ENCODE peak calls at places on chromosome 2, in four cellular contexts. Z, J, R and Q are unnamed samples.

GRCh38 chr2:181977661-181978350 is 7.8 kb upstream of the PPP1R1C start:
- DNase-seq in Z (no peak), J (no peak), R (no peak), Q (no peak)

GRCh38 chr2:121662651-121663050 is 13.4 kb upstream of the CLASP1 start:
- DNase-seq in Z (no peak), J (no peak), R (no peak), Q (no peak)

GRCh38 chr2:68764781-68765385 is 30.3 kb downstream of the ARHGAP25 start:
- DNase-seq in Z (no peak), J (no peak), R (no peak), Q (no peak)

GRCh38 chr2:128367601-128368359 is 49.1 kb upstream of the HS6ST1 start:
- DNase-seq in Z (no peak), J (no peak), R (no peak), Q (peak)

GRCh38 chr2:37786854-37787253 is 115.4 kb upstream of the CDC42EP3 start:
- DNase-seq in Z (no peak), J (no peak), R (no peak), Q (peak)

GRCh38 chr2:46848446-46848845 is 67.2 kb downstream of the MCFD2 start:
- DNase-seq in Z (no peak), J (no peak), R (no peak), Q (no peak)

GRCh38 chr2:238724728-238725127 is 123.2 kb upstream of the TWIST2 start:
- DNase-seq in Z (no peak), J (no peak), R (no peak), Q (no peak)

GRCh38 chr2:96933528-96933927 is 52.9 kb downstream of the FAM178B start:
- DNase-seq in Z (no peak), J (no peak), R (no peak), Q (no peak)

GRCh38 chr2:39778775-39779751 is at the start of gene THUMPD2:
- DNase-seq in Z (peak), J (peak), R (peak), Q (peak)

GRCh38 chr2:241071677-241072111 is 30.4 kb downstream of the MTERF4 start:
- DNase-seq in Z (no peak), J (no peak), R (no peak), Q (no peak)

GRCh38 chr2:40113272-40113671 is 334.2 kb upstream of the THUMPD2 start:
- DNase-seq in Z (no peak), J (no peak), R (no peak), Q (no peak)

GRCh38 chr2:28233070-28233718 is 159.5 kb upstream of the FOSL2 start:
- DNase-seq in Z (no peak), J (peak), R (no peak), Q (no peak)

GRCh38 chr2:11573418-11574175 is 39.8 kb downstream of the GREB1 start:
- DNase-seq in Z (no peak), J (no peak), R (no peak), Q (no peak)

GRCh38 chr2:3708576-3708975 is 5.2 kb downstream of the DCDC2C start:
- DNase-seq in Z (no peak), J (no peak), R (no peak), Q (no peak)

GRCh38 chr2:29606105-29606871 is 315.1 kb downstream of the ALK start:
- DNase-seq in Z (no peak), J (no peak), R (no peak), Q (no peak)

GRCh38 chr2:198873771-198874501 is 583.8 kb downstream of the SATB2 start:
- DNase-seq in Z (no peak), J (no peak), R (no peak), Q (no peak)

GRCh38 chr2:176398783-176399182 is 129.5 kb downstream of the MTX2 start:
- DNase-seq in Z (no peak), J (no peak), R (no peak), Q (no peak)

GRCh38 chr2:201483337-201483736 is 31.8 kb downstream of the STRADB start:
- DNase-seq in Z (no peak), J (no peak), R (no peak), Q (no peak)

GRCh38 chr2:60520477-60520876 is 33.0 kb downstream of the BCL11A start:
- DNase-seq in Z (no peak), J (no peak), R (no peak), Q (no peak)

GRCh38 chr2:46460991-46461715 is 18.2 kb upstream of the TMEM247 start:
- DNase-seq in Z (peak), J (peak), R (peak), Q (peak)

GRCh38 chr2:19673213-19673791 is 228.5 kb downstream of the TTC32 start:
- DNase-seq in Z (no peak), J (no peak), R (no peak), Q (peak)

GRCh38 chr2:204795156-204795555 is 249.9 kb downstream of the PARD3B start:
- DNase-seq in Z (no peak), J (no peak), R (no peak), Q (no peak)

GRCh38 chr2:63186331-63186730 is 135.7 kb downstream of the OTX1 start:
- DNase-seq in Z (no peak), J (no peak), R (no peak), Q (no peak)

GRCh38 chr2:68799615-68800400 is 65.2 kb downstream of the ARHGAP25 start:
- DNase-seq in Z (no peak), J (no peak), R (no peak), Q (peak)

DNA sequence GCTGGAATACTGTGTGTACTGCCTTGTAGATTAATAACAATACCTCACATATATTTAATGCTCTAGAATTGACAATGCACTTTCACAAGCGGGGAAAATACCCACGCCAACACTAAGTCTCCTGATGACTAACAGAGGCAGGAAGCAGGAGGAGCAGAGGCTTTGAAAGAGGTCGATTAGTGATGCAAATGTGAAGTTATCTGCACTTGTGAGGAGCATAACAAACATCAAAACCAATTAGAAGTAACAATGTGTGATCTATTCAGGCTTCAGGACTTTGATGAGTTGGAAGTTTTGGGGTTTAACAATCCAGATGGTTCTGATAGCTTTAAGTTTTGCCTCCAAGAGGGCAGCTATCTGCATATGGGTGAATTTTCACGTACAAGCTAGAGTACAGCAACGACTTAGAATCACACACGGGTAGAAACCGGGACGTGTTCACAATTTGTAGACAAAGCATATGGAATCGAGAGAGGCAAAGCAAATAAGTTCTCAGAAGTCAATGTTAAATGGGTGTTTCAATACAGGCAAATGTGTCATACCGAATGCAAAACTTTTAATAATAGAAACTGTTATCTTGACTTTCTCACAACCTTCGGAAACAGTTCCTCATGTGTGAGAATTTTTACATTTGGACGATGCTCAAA is 114.5 kb downstream of the METTL8 start:
- DNase-seq in Z (peak), J (no peak), R (peak), Q (no peak)
- H3K27ac ChIP-seq in Z (peak), J (no peak), R (peak), Q (no peak)

DNA sequence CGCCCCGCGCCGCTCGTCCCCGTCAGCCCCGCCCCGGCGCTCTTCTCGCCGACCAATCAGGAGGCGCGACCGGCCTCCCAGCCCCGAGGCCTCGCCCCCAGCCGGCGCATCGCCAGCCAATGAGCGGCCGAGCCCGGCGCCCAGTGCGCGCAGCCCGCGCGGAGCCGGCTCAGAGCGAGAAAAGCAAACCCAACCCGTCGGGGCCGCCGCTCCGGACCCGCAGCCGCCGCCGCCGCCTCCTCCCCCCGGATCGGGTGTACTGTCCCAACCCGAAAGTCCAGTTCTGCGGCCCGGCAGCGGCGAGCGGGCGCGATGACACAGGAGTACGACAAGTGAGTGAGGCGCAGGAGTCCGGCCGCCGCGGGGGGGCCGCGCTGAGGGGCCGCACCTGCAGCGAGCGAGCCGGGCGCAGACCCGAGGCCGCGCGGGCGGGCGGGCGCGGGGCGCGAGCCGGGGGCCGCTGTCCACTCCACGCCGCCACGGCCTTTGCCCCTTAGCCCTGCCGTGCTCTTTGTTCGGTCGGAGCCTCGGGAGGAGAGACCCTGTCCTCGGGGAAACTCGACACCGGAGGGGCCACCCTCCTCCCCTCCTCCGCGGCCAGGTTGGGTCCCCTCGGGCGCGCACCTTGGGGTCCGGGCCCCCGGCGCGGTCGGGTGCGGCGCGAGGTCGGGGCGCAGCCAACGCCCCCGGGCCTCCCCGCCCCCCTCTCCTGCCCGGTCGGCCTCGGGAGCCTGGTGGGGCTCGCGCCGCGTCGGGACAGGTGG is at the start of gene GRHL1:
- DNase-seq in Z (peak), J (peak), R (peak), Q (peak)
- H3K27ac ChIP-seq in Z (peak), J (no peak), R (no peak), Q (peak)

GRCh38 chr2:184597571-184597980 is 753 bp upstream of the ZNF804A start:
- DNase-seq in Z (no peak), J (peak), R (peak), Q (no peak)
- H3K27ac ChIP-seq in Z (no peak), J (peak), R (no peak), Q (no peak)

GRCh38 chr2:219001100-219001576 is 7.9 kb upstream of the CRYBA2 start:
- DNase-seq in Z (no peak), J (no peak), R (no peak), Q (no peak)
- H3K27ac ChIP-seq in Z (no peak), J (peak), R (no peak), Q (peak)

GRCh38 chr2:202780514-202781021 is 91.0 kb downstream of the ICA1L start:
- DNase-seq in Z (no peak), J (no peak), R (no peak), Q (no peak)

GRCh38 chr2:202786792-202787191 is 84.8 kb downstream of the ICA1L start:
- DNase-seq in Z (no peak), J (no peak), R (no peak), Q (no peak)

GRCh38 chr2:202778217-202778616 is 93.3 kb downstream of the ICA1L start:
- DNase-seq in Z (no peak), J (no peak), R (no peak), Q (no peak)

DNA sequence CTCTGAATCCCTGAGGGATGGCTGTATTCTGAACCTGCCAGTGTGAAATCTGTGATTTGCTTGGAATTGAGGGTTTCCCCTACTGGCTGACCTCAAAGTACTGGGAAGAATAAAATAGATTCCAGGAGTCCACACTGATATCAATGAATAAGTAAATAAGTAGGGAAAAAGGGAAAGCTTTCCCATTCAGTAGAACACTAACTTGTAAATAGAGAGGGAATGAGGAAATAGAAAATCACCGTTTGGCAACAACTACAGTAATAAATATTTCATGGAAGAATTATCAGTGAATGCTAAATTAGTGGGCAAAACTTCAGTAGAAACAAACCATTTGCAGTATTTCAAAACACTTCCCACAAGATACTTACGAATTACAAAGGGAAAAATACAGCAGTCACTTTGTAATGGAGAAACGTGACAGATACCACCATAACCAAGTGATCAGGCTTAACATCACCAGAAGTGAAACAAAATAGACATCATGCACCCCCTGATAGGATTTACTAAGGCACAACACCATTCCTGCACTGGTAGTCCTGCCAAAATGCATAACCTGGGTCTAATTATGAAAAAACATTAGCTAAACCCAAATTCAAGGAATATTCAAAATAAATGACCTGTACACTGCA is 88.5 kb downstream of the ICA1L start:
- DNase-seq in Z (no peak), J (no peak), R (no peak), Q (no peak)
- H3K27ac ChIP-seq in Z (no peak), J (no peak), R (no peak), Q (peak)

DNA sequence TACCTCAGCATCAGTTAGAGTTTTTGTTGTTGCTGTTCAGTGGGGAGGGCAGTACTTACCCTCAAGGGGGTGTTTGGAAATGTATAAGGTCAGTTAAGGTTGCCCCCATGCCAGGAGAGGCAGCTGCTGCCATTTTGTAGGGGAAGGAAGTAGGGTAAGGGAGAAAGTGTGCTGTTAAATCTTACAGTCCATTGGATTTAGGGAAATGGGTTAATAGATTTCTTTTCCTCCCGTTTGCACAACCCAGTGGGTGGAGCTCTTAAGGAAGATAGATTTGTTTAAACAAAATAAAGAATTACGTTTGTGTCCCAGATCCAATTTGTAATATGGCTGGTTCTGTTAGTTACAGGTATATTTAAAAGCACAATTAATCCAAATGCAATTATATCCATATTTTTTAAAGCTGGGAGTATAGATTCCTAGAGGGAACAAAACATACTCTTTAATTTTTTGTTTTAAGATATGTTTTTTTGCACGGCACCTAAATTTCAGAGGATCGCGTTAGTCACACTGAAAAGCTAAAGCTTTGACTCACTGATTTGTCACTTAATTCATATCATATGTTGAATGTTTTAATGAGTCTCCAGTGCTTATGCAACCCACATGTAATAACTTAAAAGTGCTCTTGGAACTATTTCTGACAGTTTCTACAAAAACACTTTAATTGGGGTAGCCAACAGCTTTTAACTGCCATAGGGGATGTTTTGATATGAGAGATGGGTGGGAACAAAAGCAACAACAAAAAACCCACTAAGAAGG is 9.0 kb upstream of the CWC22 start:
- DNase-seq in Z (no peak), J (no peak), R (no peak), Q (no peak)
- H3K27ac ChIP-seq in Z (no peak), J (peak), R (no peak), Q (no peak)

GRCh38 chr2:212379103-212379502 is 159.5 kb downstream of the ERBB4 start:
- DNase-seq in Z (no peak), J (no peak), R (no peak), Q (no peak)
- H3K27ac ChIP-seq in Z (no peak), J (no peak), R (no peak), Q (no peak)

GRCh38 chr2:207868855-207869596 is 99.3 kb upstream of the FZD5 start:
- DNase-seq in Z (no peak), J (no peak), R (no peak), Q (no peak)
- H3K27ac ChIP-seq in Z (no peak), J (peak), R (no peak), Q (no peak)